ENCODE peak calls at places on chromosomes 11 and 22, in ten cellular contexts. B, V, D, E, U, Y, I, S, L and Q are unnamed samples.

GRCh38 chr22:23395476-23396361 is 184.4 kb downstream of the IGLL1 start:
- DNase-seq in L (no peak), E (no peak), B (no peak), U (no peak), D (no peak), S (no peak), I (no peak), V (no peak), Y (no peak), Q (no peak)

GRCh38 chr22:23156286-23156685 is 11.0 kb downstream of the RAB36 start:
- DNase-seq in S (no peak), L (no peak), V (no peak), B (no peak), Y (no peak), U (no peak), I (no peak), D (no peak), E (no peak), Q (no peak)

GRCh38 chr22:30314918-30315317 is 11.8 kb downstream of the TBC1D10A start:
- DNase-seq in Y (no peak), L (no peak), U (peak), D (no peak), E (peak), V (peak), S (no peak), B (no peak), I (no peak), Q (no peak)

GRCh38 chr22:19900707-19901436 is 40.7 kb upstream of the COMT start:
- DNase-seq in B (no peak), U (no peak), E (no peak), L (no peak), S (no peak), V (no peak), D (no peak), Y (no peak), I (no peak), Q (no peak)

GRCh38 chr11:122207921-122208764 is 92.1 kb upstream of the BLID start:
- DNase-seq in U (no peak), D (no peak), L (no peak), Y (no peak), I (no peak), B (no peak), V (no peak), E (no peak), S (peak), Q (no peak)

GRCh38 chr11:36292311-36292722 is 3.1 kb upstream of the COMMD9 start:
- DNase-seq in U (no peak), L (peak), Y (no peak), E (peak), B (no peak), I (no peak), V (peak), D (peak), S (no peak), Q (peak)

GRCh38 chr11:126893796-126894195 is 106.8 kb downstream of the KIRREL3 start:
- DNase-seq in I (no peak), E (peak), L (no peak), V (peak), S (no peak), B (no peak), U (no peak), D (no peak), Y (no peak), Q (no peak)

GRCh38 chr22:32206774-32207758 is 2.2 kb upstream of the RFPL2 start:
- DNase-seq in E (peak), Y (no peak), U (no peak), I (no peak), D (peak), L (no peak), B (no peak), V (peak), S (peak), Q (peak)

GRCh38 chr11:15923169-15923568 is 433.2 kb downstream of the SOX6 start:
- DNase-seq in B (peak), S (no peak), E (no peak), Y (no peak), U (no peak), V (no peak), I (no peak), L (no peak), D (no peak), Q (no peak)

GRCh38 chr22:20873215-20873614 is 14.4 kb downstream of the SNAP29 start:
- DNase-seq in S (no peak), L (no peak), U (no peak), V (no peak), I (no peak), E (no peak), Y (no peak), D (no peak), B (no peak), Q (no peak)

GRCh38 chr22:20380486-20380885 is 13.5 kb upstream of the ZNF74 start:
- DNase-seq in S (no peak), E (no peak), Y (no peak), B (peak), L (no peak), U (no peak), V (no peak), I (no peak), D (no peak), Q (no peak)

GRCh38 chr11:69208190-69209037 is 52.7 kb downstream of the SMIM38 start:
- DNase-seq in U (no peak), E (no peak), D (no peak), B (no peak), V (no peak), L (no peak), S (no peak), Y (no peak), I (peak), Q (no peak)

GRCh38 chr11:79110308-79110707 is 330.5 kb downstream of the TENM4 start:
- DNase-seq in D (no peak), I (no peak), S (no peak), Y (no peak), B (no peak), L (no peak), V (no peak), E (no peak), U (no peak), Q (no peak)

GRCh38 chr11:55793321-55793720 is 2.0 kb upstream of the OR5D14 start:
- DNase-seq in U (no peak), L (no peak), V (no peak), E (no peak), Y (no peak), B (no peak), D (no peak), S (no peak), I (no peak), Q (no peak)

GRCh38 chr11:14248577-14248976 is 110.4 kb downstream of the RRAS2 start:
- DNase-seq in S (no peak), U (no peak), Y (no peak), I (no peak), E (no peak), D (no peak), B (peak), L (no peak), V (no peak), Q (no peak)

GRCh38 chr11:61163714-61164609 is 2.7 kb upstream of the VPS37C start:
- DNase-seq in U (no peak), D (no peak), Y (no peak), B (no peak), I (peak), S (no peak), L (peak), E (peak), V (no peak), Q (no peak)

GRCh38 chr11:102727890-102728289 is 3.1 kb upstream of the MMP8 start:
- DNase-seq in B (no peak), D (no peak), V (peak), E (no peak), L (no peak), U (no peak), Y (no peak), I (no peak), S (peak), Q (no peak)

GRCh38 chr11:31810779-31811647 is at the start of gene PAX6:
- DNase-seq in S (peak), L (peak), D (peak), Y (no peak), E (peak), B (peak), V (peak), I (no peak), U (no peak), Q (no peak)

GRCh38 chr22:35838849-35839646 is 121.4 kb downstream of the APOL5 start:
- DNase-seq in L (no peak), D (peak), U (no peak), B (peak), I (no peak), S (peak), E (peak), Y (no peak), V (peak), Q (no peak)

GRCh38 chr11:69770525-69770924 is 4.6 kb downstream of the FGF4 start:
- DNase-seq in S (no peak), E (no peak), D (no peak), V (no peak), U (no peak), Y (no peak), L (no peak), B (no peak), I (no peak), Q (no peak)

GRCh38 chr11:116958246-116958645 is 120.8 kb upstream of the APOA1 start:
- DNase-seq in S (no peak), Y (no peak), E (no peak), B (no peak), V (no peak), D (no peak), U (no peak), L (no peak), I (no peak), Q (no peak)

GRCh38 chr22:49197500-49197899 is 630.2 kb downstream of the BRD1 start:
- DNase-seq in L (no peak), Y (no peak), B (no peak), U (no peak), D (no peak), I (peak), E (no peak), S (no peak), V (peak), Q (peak)